ENCODE peak calls at places on chromosomes 11 and 22, in five cellular contexts. One of them, this sample, is unnamed.

GRCh38 chr11:116932182-116932581 is 94.8 kb upstream of the APOA1 start:
- DNase-seq in HepG2: no peak
- DNase-seq in uterus: no peak
- DNase-seq in pancreas: no peak
- DNase-seq in CD4-positive, alpha-beta T cell: no peak
- DNase-seq in this sample: no peak

GRCh38 chr11:126452718-126453117 is 97.2 kb downstream of the ST3GAL4 start:
- DNase-seq in HepG2: no peak
- DNase-seq in uterus: no peak
- DNase-seq in pancreas: no peak
- DNase-seq in CD4-positive, alpha-beta T cell: no peak
- DNase-seq in this sample: no peak

GRCh38 chr11:26323837-26324236 is 8.1 kb upstream of the ANO3 start:
- DNase-seq in HepG2: no peak
- DNase-seq in uterus: no peak
- DNase-seq in pancreas: no peak
- DNase-seq in CD4-positive, alpha-beta T cell: no peak
- DNase-seq in this sample: no peak

GRCh38 chr22:44028091-44028490 is 4.0 kb downstream of the PARVB start:
- DNase-seq in HepG2: no peak
- DNase-seq in uterus: no peak
- DNase-seq in pancreas: no peak
- DNase-seq in CD4-positive, alpha-beta T cell: no peak
- DNase-seq in this sample: no peak

GRCh38 chr11:107598225-107599139 is 7.5 kb downstream of the ELMOD1 start:
- DNase-seq in HepG2: no peak
- DNase-seq in uterus: no peak
- DNase-seq in pancreas: no peak
- DNase-seq in CD4-positive, alpha-beta T cell: no peak
- DNase-seq in this sample: peak

GRCh38 chr11:45556851-45557707 is 108.3 kb downstream of the CHST1 start:
- DNase-seq in HepG2: no peak
- DNase-seq in uterus: no peak
- DNase-seq in pancreas: no peak
- DNase-seq in CD4-positive, alpha-beta T cell: no peak
- DNase-seq in this sample: no peak

GRCh38 chr22:46672731-46673130 is 52.5 kb downstream of the GRAMD4 start:
- DNase-seq in HepG2: no peak
- DNase-seq in uterus: no peak
- DNase-seq in pancreas: no peak
- DNase-seq in CD4-positive, alpha-beta T cell: no peak
- DNase-seq in this sample: peak

GRCh38 chr22:19986410-19987341 is 29.9 kb downstream of the ARVCF start:
- DNase-seq in HepG2: peak
- DNase-seq in uterus: peak
- DNase-seq in pancreas: peak
- DNase-seq in CD4-positive, alpha-beta T cell: peak
- DNase-seq in this sample: peak

GRCh38 chr22:19341500-19341899 is 50.0 kb upstream of the CLTCL1 start:
- DNase-seq in HepG2: no peak
- DNase-seq in uterus: no peak
- DNase-seq in pancreas: no peak
- DNase-seq in CD4-positive, alpha-beta T cell: no peak
- DNase-seq in this sample: no peak

DNA sequence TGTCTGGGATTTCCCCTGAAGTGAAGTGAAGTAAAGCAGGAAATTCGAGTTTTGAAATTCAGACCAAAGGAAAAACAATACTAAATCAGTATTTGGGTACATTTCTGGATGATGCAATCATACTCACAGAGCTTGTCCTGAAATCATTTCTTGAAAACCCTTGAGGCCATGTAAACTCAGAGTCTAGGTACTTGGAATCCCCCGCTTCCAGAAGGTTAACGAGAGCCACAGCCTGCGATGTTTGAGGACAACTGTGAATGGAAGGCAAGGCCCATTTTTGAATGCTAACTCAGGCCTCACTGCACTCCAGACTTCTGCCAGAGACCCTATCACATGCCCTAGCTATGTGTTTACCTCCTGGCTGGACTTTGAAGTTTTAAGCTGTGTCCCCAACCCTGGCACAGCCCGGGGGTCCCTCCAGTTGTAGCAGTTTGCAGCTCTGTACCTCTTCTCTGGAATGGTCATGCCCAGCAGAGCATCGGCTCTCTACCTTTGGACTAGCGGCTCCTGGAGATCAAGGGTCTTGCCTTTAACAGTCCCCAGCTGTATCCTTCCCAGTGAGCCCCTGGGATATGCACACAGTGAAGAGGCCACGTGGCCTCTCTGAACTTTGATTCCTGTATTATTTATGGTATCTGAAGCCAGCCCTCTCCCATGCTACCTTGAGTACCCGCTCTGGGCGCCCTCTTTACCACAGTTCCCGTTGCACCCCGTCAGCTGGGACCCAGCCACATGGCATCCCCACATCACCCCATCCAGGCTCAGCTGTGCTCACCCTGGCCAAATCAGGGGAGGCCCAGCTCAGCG is 5.6 kb upstream of the FTH1 start:
- DNase-seq in HepG2: peak
- DNase-seq in uterus: no peak
- DNase-seq in pancreas: peak
- DNase-seq in CD4-positive, alpha-beta T cell: no peak
- DNase-seq in this sample: peak
- H3K27ac ChIP-seq in HepG2: peak
- H3K27ac ChIP-seq in uterus: peak
- H3K27ac ChIP-seq in pancreas: peak
- H3K27ac ChIP-seq in CD4-positive, alpha-beta T cell: no peak
- H3K27ac ChIP-seq in this sample: peak

GRCh38 chr11:72831521-72832300 is 17.5 kb downstream of the ATG16L2 start:
- DNase-seq in HepG2: peak
- DNase-seq in uterus: peak
- DNase-seq in pancreas: peak
- DNase-seq in CD4-positive, alpha-beta T cell: peak
- DNase-seq in this sample: peak
- H3K27ac ChIP-seq in HepG2: no peak
- H3K27ac ChIP-seq in uterus: peak
- H3K27ac ChIP-seq in pancreas: no peak
- H3K27ac ChIP-seq in CD4-positive, alpha-beta T cell: no peak
- H3K27ac ChIP-seq in this sample: no peak

DNA sequence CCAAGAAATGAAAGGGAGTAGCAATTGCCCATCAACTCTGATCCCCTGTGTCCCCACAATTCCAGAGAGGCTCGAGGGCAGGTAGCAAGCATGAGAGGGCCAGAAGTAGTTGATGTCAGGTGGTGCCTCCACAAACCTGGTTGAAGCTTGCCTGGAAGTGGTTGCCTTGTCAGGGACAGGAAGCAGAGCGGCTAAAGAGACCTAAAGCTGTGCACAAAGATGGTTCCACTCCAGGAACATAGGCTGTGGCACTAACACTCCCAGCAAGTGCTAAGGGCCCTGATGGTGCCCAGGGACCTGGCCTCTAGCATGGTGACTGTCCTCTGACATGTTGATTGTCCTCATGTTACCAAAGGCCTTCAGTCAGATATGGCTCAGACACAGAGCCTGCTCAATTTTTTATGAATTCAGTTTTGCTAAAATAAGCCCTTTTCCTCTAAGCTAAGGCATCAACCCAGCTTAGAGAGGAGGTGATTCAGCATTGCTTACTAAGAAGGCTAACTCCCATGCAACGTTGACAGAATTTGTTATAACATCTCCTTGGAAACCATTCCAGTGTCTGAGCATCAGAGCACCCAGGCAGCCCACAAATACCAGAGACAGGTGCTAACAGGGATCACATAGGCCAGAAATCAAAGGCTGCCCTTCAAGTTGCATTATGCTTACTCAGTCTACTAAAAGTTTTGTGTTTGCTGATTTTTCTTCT is 196.3 kb upstream of the ARHGAP20 start:
- DNase-seq in HepG2: no peak
- DNase-seq in uterus: no peak
- DNase-seq in pancreas: no peak
- DNase-seq in CD4-positive, alpha-beta T cell: no peak
- DNase-seq in this sample: no peak
- H3K27ac ChIP-seq in HepG2: no peak
- H3K27ac ChIP-seq in uterus: peak
- H3K27ac ChIP-seq in pancreas: no peak
- H3K27ac ChIP-seq in CD4-positive, alpha-beta T cell: no peak
- H3K27ac ChIP-seq in this sample: no peak

DNA sequence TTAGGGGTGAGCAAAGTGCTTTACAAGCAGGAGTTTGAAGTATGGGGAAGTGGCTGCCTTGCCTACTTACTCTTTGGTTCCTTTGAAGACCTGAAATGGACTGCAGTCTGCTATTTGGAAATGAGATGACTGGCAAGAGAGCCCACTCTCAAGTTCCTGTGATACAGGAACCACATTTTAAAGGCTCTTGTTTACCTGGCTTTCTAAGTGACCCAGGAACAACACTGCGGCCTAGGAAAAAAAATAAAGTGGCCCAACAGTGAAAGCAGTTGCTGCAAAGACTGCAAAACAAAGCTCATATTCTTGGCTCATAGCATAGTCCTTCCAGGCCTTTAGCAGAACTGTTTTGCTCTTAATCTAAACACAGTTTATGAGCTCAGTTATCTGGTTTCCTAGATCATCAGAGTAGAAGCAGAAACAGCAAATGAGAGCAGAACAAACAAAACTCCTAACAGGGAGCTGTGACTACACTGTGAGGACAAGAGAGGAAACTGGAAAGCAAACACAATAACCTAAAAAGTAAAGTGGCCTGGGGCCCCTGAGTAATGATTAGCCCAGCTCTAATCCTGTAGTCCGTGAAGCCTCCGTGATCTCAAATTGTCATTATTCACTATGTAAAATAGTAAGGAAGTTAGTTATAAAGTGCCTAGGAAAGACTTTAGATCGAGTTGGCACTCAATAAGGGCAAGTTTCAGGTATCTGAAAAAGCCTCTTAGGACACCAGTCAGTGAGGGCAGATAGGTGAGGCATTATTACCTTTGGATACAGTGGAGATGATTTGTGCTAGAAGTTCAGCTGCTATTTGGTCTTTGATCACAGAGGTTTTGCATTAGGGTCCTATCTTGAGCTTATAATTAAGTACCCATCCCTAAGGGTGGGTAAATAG is 11.5 kb downstream of the CCDC117 start:
- DNase-seq in HepG2: peak
- DNase-seq in uterus: no peak
- DNase-seq in pancreas: no peak
- DNase-seq in CD4-positive, alpha-beta T cell: no peak
- DNase-seq in this sample: peak
- H3K27ac ChIP-seq in HepG2: peak
- H3K27ac ChIP-seq in uterus: no peak
- H3K27ac ChIP-seq in pancreas: peak
- H3K27ac ChIP-seq in CD4-positive, alpha-beta T cell: no peak
- H3K27ac ChIP-seq in this sample: peak

DNA sequence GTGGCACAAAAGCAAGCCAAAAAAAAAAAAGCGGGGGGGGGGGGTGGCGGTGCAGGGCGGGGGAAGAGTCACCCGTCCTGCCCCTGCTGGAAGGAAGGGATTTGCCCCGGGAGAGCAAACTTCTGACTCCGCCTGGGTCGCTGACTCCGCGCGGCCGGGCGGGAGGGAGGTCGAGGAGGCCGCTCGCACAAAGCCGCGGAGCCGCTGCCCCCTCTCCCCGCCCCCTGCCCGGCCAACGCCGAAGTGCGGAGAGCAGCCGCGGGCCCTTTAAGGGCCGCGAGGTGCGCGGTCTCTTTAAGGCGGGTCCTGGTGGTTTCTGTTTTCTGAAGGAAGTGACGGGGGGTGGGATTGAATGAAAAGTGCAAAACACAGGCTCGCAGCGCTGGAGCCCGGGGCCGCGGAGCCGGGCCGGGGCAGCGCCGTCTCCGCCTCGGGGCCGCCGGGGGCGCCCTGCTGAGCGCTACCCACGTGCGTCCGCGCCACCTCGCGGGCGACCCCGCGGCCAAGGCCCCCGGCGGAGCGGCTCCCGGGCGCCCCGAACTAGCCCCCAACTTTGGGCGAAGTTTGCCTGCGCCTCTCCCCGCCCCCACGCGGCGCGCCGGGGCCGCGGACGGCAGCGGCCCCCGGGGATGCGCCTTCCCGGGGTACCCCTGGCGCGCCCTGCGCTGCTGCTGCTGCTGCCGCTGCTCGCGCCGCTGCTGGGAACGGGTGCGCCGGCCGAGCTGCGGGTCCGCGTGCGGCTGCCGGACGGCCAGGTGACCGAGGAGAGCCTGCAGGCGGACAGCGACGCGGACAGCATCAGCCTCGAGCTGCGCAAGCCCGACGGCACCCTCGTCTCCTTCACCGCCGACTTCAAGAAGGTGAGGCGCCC is at the start of gene OAF:
- DNase-seq in HepG2: peak
- DNase-seq in uterus: peak
- DNase-seq in pancreas: peak
- DNase-seq in CD4-positive, alpha-beta T cell: peak
- DNase-seq in this sample: peak
- H3K27ac ChIP-seq in HepG2: peak
- H3K27ac ChIP-seq in uterus: peak
- H3K27ac ChIP-seq in pancreas: peak
- H3K27ac ChIP-seq in CD4-positive, alpha-beta T cell: no peak
- H3K27ac ChIP-seq in this sample: peak

GRCh38 chr22:49960159-49960966 is at the start of gene PIM3:
- DNase-seq in HepG2: peak
- DNase-seq in uterus: peak
- DNase-seq in pancreas: peak
- DNase-seq in CD4-positive, alpha-beta T cell: peak
- DNase-seq in this sample: peak

GRCh38 chr22:49960967-49961600 is 512 bp downstream of the PIM3 start:
- DNase-seq in HepG2: no peak
- DNase-seq in uterus: peak
- DNase-seq in pancreas: peak
- DNase-seq in CD4-positive, alpha-beta T cell: no peak
- DNase-seq in this sample: no peak

GRCh38 chr22:49962751-49963646 is 2.4 kb downstream of the PIM3 start:
- DNase-seq in HepG2: no peak
- DNase-seq in uterus: peak
- DNase-seq in pancreas: peak
- DNase-seq in CD4-positive, alpha-beta T cell: no peak
- DNase-seq in this sample: no peak

GRCh38 chr22:49962012-49962750 is 1.6 kb downstream of the PIM3 start:
- DNase-seq in HepG2: peak
- DNase-seq in uterus: peak
- DNase-seq in pancreas: peak
- DNase-seq in CD4-positive, alpha-beta T cell: peak
- DNase-seq in this sample: peak

DNA sequence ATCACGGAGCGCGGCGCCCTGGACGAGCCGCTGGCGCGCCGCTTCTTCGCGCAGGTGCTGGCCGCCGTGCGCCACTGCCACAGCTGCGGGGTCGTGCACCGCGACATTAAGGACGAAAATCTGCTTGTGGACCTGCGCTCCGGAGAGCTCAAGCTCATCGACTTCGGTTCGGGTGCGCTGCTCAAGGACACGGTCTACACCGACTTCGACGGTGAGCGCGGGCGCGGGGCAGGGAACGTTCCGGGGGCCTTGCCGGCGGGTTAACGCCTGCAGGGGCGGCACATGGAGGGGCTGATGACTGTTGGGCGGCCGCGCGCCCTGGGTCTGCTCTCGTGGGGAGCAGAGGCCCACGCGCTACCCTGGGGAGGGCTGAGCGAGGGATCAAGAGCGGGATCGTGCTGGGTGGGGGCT is 1.0 kb downstream of the PIM3 start:
- DNase-seq in HepG2: no peak
- DNase-seq in uterus: no peak
- DNase-seq in pancreas: peak
- DNase-seq in CD4-positive, alpha-beta T cell: no peak
- DNase-seq in this sample: no peak
- H3K27ac ChIP-seq in HepG2: peak
- H3K27ac ChIP-seq in uterus: peak
- H3K27ac ChIP-seq in pancreas: peak
- H3K27ac ChIP-seq in CD4-positive, alpha-beta T cell: peak
- H3K27ac ChIP-seq in this sample: peak

This sample was measured in small intestine.